ENCODE peak calls at places on chromosome 5, in ten cellular contexts. C is uterus, Q is GM12864, L is BJ, P is ovary, S is kidney epithelial cell, V is GM23338, A is Panc1, R is heart left ventricle, K is Peyer's patch. M is an unnamed sample.

GRCh38 chr5:41240390-41240789 is 27.1 kb upstream of the C6 start:
- DNase-seq in C (no peak), Q (no peak), L (no peak), P (no peak), S (no peak), V (no peak), A (no peak), R (no peak), K (no peak), M (no peak)

GRCh38 chr5:94901071-94901979 is 282.9 kb downstream of the SLF1 start:
- DNase-seq in C (no peak), Q (peak), L (peak), P (no peak), S (peak), V (no peak), A (no peak), R (no peak), K (no peak), M (peak)

GRCh38 chr5:25091917-25092316 is 447.1 kb upstream of the CDH10 start:
- DNase-seq in C (no peak), Q (no peak), L (no peak), P (no peak), S (no peak), V (no peak), A (no peak), R (no peak), K (no peak), M (peak)

GRCh38 chr5:8633259-8633658 is 764.3 kb downstream of the MTRR start:
- DNase-seq in C (no peak), Q (no peak), L (no peak), P (no peak), S (no peak), V (no peak), A (no peak), R (no peak), K (no peak), M (no peak)

GRCh38 chr5:173213236-173213933 is 21.6 kb downstream of the NKX2-5 start:
- DNase-seq in C (no peak), Q (no peak), L (no peak), P (no peak), S (no peak), V (no peak), A (no peak), R (no peak), K (peak), M (no peak)

GRCh38 chr5:61620660-61621650 is 288.9 kb downstream of the ZSWIM6 start:
- DNase-seq in C (no peak), Q (no peak), L (no peak), P (peak), S (no peak), V (no peak), A (no peak), R (no peak), K (no peak), M (no peak)

GRCh38 chr5:8993031-8993430 is 552.8 kb downstream of the SEMA5A start:
- DNase-seq in C (no peak), Q (no peak), L (no peak), P (no peak), S (no peak), V (peak), A (no peak), R (no peak), K (no peak), M (no peak)

GRCh38 chr5:33105521-33105941 is 335.2 kb upstream of the TARS1 start:
- DNase-seq in C (no peak), Q (no peak), L (no peak), P (no peak), S (no peak), V (no peak), A (no peak), R (no peak), K (no peak), M (peak)

GRCh38 chr5:96037128-96037527 is 75.5 kb upstream of the ELL2 start:
- DNase-seq in C (no peak), Q (no peak), L (no peak), P (no peak), S (no peak), V (no peak), A (no peak), R (no peak), K (no peak), M (peak)

GRCh38 chr5:59342181-59342580 is 551.3 kb downstream of the PDE4D start:
- DNase-seq in C (no peak), Q (no peak), L (no peak), P (no peak), S (no peak), V (no peak), A (no peak), R (no peak), K (no peak), M (no peak)

GRCh38 chr5:153619706-153620105 is 129.2 kb downstream of the GRIA1 start:
- DNase-seq in C (no peak), Q (no peak), L (no peak), P (no peak), S (no peak), V (no peak), A (no peak), R (no peak), K (no peak), M (peak)

GRCh38 chr5:178778919-178779318 is 48.5 kb upstream of the ZNF354A start:
- DNase-seq in C (no peak), Q (no peak), L (no peak), P (no peak), S (peak), V (no peak), A (no peak), R (no peak), K (no peak), M (no peak)

GRCh38 chr5:113128931-113129330 is 152.3 kb downstream of the DCP2 start:
- DNase-seq in C (no peak), Q (no peak), L (no peak), P (no peak), S (no peak), V (no peak), A (no peak), R (no peak), K (no peak), M (no peak)

GRCh38 chr5:83914199-83914598 is 193.5 kb upstream of the HAPLN1 start:
- DNase-seq in C (no peak), Q (no peak), L (no peak), P (no peak), S (no peak), V (no peak), A (no peak), R (no peak), K (no peak), M (peak)

GRCh38 chr5:119368238-119368630 is 12.4 kb downstream of the TNFAIP8 start:
- DNase-seq in C (no peak), Q (peak), L (no peak), P (no peak), S (no peak), V (no peak), A (no peak), R (no peak), K (no peak), M (no peak)

GRCh38 chr5:56798521-56798920 is 16.8 kb upstream of the MAP3K1 start:
- DNase-seq in C (no peak), Q (no peak), L (no peak), P (no peak), S (no peak), V (no peak), A (no peak), R (no peak), K (no peak), M (no peak)

GRCh38 chr5:62082370-62082778 is 223.6 kb upstream of the KIF2A start:
- DNase-seq in C (no peak), Q (no peak), L (peak), P (no peak), S (peak), V (no peak), A (peak), R (no peak), K (no peak), M (no peak)

GRCh38 chr5:83608122-83608521 is 112.5 kb downstream of the HAPLN1 start:
- DNase-seq in C (no peak), Q (no peak), L (no peak), P (no peak), S (peak), V (peak), A (no peak), R (peak), K (no peak), M (peak)

GRCh38 chr5:175840050-175840841 is 31.1 kb upstream of the CPLX2 start:
- DNase-seq in C (no peak), Q (no peak), L (no peak), P (no peak), S (no peak), V (peak), A (no peak), R (no peak), K (no peak), M (peak)

GRCh38 chr5:7347377-7347776 is 48.6 kb upstream of the ADCY2 start:
- DNase-seq in C (no peak), Q (no peak), L (no peak), P (no peak), S (no peak), V (peak), A (no peak), R (no peak), K (no peak), M (no peak)

GRCh38 chr5:134250949-134251348 is 25.1 kb upstream of the PPP2CA start:
- DNase-seq in C (no peak), Q (no peak), L (no peak), P (no peak), S (no peak), V (no peak), A (no peak), R (no peak), K (no peak), M (no peak)

GRCh38 chr5:143055596-143056330 is 285.6 kb downstream of the ARHGAP26 start:
- DNase-seq in C (no peak), Q (no peak), L (no peak), P (no peak), S (no peak), V (no peak), A (no peak), R (no peak), K (no peak), M (no peak)

GRCh38 chr5:153480401-153480800 is 10.1 kb upstream of the GRIA1 start:
- DNase-seq in C (no peak), Q (no peak), L (no peak), P (no peak), S (no peak), V (no peak), A (no peak), R (no peak), K (no peak), M (peak)

GRCh38 chr5:68303038-68303738 is 87.6 kb downstream of the PIK3R1 start:
- DNase-seq in C (no peak), Q (no peak), L (no peak), P (no peak), S (peak), V (no peak), A (no peak), R (no peak), K (no peak), M (peak)

GRCh38 chr5:114055810-114056476 is 305.9 kb upstream of the KCNN2 start:
- DNase-seq in C (peak), Q (no peak), L (no peak), P (peak), S (no peak), V (peak), A (no peak), R (peak), K (no peak), M (peak)

GRCh38 chr5:957730-958485 is 50.7 kb upstream of the NKD2 start:
- DNase-seq in C (no peak), Q (no peak), L (no peak), P (no peak), S (no peak), V (no peak), A (no peak), R (no peak), K (no peak), M (no peak)

GRCh38 chr5:110401881-110402280 is 324.6 kb downstream of the TMEM232 start:
- DNase-seq in C (no peak), Q (no peak), L (no peak), P (no peak), S (no peak), V (no peak), A (no peak), R (no peak), K (no peak), M (no peak)

GRCh38 chr5:51378778-51379652 is 4.2 kb upstream of the ISL1 start:
- DNase-seq in C (no peak), Q (no peak), L (no peak), P (no peak), S (no peak), V (peak), A (no peak), R (no peak), K (no peak), M (peak)

GRCh38 chr5:53817183-53817582 is 256.7 kb downstream of the NDUFS4 start:
- DNase-seq in C (no peak), Q (no peak), L (no peak), P (no peak), S (no peak), V (no peak), A (no peak), R (no peak), K (no peak), M (no peak)

GRCh38 chr5:173823721-173824567 is 64.2 kb upstream of the CPEB4 start:
- DNase-seq in C (no peak), Q (no peak), L (peak), P (peak), S (peak), V (peak), A (peak), R (no peak), K (peak), M (peak)

GRCh38 chr5:78005021-78005785 is 229.1 kb upstream of the TBCA start:
- DNase-seq in C (no peak), Q (no peak), L (no peak), P (no peak), S (no peak), V (no peak), A (no peak), R (no peak), K (no peak), M (peak)

GRCh38 chr5:147346006-147346561 is 111.3 kb downstream of the STK32A start:
- DNase-seq in C (no peak), Q (no peak), L (no peak), P (no peak), S (no peak), V (peak), A (no peak), R (no peak), K (no peak), M (no peak)

GRCh38 chr5:142391031-142391872 is 66.4 kb upstream of the SPRY4 start:
- DNase-seq in C (no peak), Q (no peak), L (no peak), P (no peak), S (no peak), V (no peak), A (no peak), R (no peak), K (no peak), M (no peak)

GRCh38 chr5:57396701-57397100 is 85.9 kb downstream of the ACTBL2 start:
- DNase-seq in C (no peak), Q (no peak), L (no peak), P (no peak), S (no peak), V (no peak), A (no peak), R (no peak), K (no peak), M (no peak)

GRCh38 chr5:38551020-38552017 is 5.1 kb downstream of the LIFR start:
- DNase-seq in C (no peak), Q (no peak), L (no peak), P (no peak), S (no peak), V (peak), A (no peak), R (no peak), K (no peak), M (peak)

DNA sequence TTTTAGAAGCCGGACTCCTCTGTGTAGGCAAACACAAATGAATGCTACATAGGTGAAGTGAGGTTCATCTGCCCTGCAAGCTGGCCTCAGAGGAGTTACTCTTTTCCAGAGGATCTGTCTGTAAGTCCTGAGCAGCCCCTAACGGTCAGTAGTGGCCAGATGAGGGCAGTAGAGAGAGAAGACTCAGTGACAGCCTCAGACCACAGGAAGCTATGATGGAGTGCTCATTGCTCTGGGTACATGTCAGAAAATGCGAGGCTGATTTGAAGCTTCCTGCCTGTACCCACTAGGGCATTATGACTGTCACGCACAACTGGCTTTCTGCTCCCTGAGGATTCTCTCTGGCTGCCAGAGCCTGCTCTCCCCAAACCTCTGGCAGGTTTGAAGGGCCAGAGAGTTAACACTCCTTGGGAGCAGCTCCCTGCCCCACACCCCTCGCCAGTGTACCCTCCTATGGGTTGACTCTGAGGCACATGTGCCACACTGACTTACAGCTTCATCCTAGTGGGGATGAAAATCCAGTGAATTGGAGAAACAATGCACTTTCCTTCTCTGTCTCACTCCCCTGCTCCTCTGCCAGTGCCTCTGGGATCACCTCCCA is 141.5 kb downstream of the GABRG2 start:
- DNase-seq in C (no peak), Q (peak), L (no peak), P (no peak), S (peak), V (peak), A (peak), R (no peak), K (peak), M (no peak)
- TF ChIP-seq CTCF in C (no peak), Q (peak), L (no peak), P (no peak), S (peak), V (peak), A (peak), R (peak), K (peak), M (no peak)

DNA sequence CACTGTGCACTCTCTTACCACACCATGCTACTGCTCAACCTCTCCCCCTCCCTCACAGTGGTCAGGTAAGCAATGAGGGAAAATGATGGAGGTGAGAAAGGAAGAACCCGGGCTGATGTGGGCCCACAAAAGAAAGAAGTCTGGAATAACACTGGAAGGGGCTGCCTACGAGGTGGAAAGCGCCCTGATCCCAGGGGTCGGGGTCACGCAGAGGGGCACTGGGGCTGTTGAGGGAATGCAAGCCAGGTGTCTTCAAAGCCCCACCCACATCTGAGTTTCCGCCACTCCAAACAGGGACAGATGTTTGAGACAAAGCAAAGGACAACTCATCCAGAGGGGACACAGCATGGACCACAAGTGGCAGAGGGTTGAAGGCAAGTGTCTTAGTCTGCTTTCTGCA is 4.2 kb downstream of the TNIP1 start:
- DNase-seq in C (no peak), Q (no peak), L (no peak), P (no peak), S (no peak), V (no peak), A (no peak), R (no peak), K (no peak), M (no peak)
- H3K4me3 ChIP-seq in C (no peak), Q (peak), L (no peak), P (no peak), S (no peak), V (no peak), A (no peak), R (no peak), K (no peak), M (no peak)

GRCh38 chr5:148585988-148586387 is 68.3 kb downstream of the HTR4 start:
- DNase-seq in C (no peak), Q (no peak), L (no peak), P (no peak), S (no peak), V (peak), A (no peak), R (no peak), K (no peak), M (no peak)
- TF ChIP-seq CTCF in C (no peak), Q (no peak), L (no peak), P (no peak), S (no peak), V (peak), A (peak), R (no peak), K (no peak), M (no peak)

GRCh38 chr5:43601454-43602260 is 1.3 kb upstream of the NNT start:
- DNase-seq in C (no peak), Q (no peak), L (no peak), P (no peak), S (no peak), V (no peak), A (no peak), R (no peak), K (no peak), M (peak)
- H3K4me3 ChIP-seq in C (peak), Q (peak), L (peak), P (peak), S (peak), V (peak), A (peak), R (peak), K (no peak), M (peak)

DNA sequence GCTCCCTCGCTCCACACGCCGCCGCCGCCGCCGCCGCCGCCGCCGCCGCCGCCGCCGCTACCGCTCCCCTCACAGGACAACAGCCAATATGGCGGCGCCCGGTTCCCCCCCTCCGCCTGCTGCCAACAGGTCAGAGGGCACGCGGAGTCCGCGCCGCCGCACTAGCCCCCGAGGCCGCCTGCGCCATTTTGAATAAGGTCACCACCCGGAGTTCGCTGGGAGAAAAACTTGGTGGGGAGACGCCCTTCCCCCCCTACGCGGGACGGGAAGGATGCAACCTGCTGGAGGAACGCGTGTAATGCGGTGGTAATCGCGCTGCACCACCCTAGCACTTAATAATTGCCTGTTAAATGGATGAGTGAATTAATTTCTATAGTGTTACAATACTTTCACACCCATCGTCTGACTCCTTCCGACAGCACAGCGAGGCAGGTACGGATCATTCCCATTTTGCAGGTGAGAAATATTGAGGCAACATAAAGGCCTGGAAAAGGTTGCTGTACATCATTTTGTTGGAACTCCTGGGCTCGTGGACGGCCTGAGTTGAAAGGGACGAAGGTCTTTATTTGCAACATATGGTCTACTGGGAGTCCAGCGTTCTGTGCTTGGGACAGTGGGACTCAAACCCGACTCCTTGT is at the start of gene FAM193B:
- DNase-seq in C (peak), Q (peak), L (peak), P (peak), S (peak), V (peak), A (peak), R (peak), K (peak), M (peak)
- TF ChIP-seq CTCF in C (peak), Q (peak), L (peak), P (no peak), S (peak), V (peak), A (peak), R (peak), K (no peak), M (peak)

DNA sequence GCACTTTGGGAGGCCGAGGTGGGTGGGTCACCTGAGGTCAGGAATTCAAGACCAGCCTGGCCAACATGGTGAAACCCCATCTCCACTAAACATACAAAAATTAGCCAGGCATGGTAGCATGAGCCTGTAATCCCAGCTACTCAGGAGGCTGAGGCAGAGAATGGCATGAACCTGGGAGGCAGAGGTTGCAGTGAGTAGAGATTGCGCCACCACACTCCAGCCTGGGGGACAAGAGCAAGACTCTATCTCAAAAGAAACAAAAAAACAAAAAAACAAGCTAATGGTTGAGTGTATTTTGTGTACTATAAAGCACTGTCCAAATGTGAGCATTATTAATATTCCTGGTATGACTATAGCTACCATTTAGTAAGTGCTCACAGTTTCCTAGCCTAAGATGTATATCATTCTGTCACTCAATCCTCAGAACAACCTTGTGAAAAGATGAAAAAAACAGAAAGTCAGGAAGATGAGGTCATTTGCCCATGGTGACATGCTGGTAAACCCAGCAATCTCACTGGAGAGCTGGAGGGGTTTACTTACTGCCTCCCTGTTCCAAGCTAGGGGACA is 27.7 kb downstream of the ARHGEF37 start:
- DNase-seq in C (no peak), Q (no peak), L (no peak), P (no peak), S (no peak), V (no peak), A (no peak), R (no peak), K (no peak), M (no peak)
- H3K4me3 ChIP-seq in C (no peak), Q (no peak), L (no peak), P (no peak), S (no peak), V (no peak), A (no peak), R (no peak), K (no peak), M (no peak)

M was measured in astrocyte of the spinal cord.